ENCODE peak calls at places on chromosomes 11 and 22, in eight cellular contexts. V is AG09309; K is Kasumi-1; J is GM06990; M is GM23248; S is activated CD4-positive, alpha-beta T cell treated with anti-CD3 and anti-CD28 coated beads, Interleukin-2, amount 50 U/mL, for 48 hours; D is CD4-positive, CD25-positive, alpha-beta regulatory T cell; Y is cardiac muscle cell. I is an unnamed sample.

GRCh38 chr11:14237333-14237988 is 121.5 kb downstream of the RRAS2 start:
- DNase-seq in J (peak; percentile 66), Y (no peak), D (peak; percentile 40), V (no peak), M (no peak), K (no peak), S (no peak), I (no peak)

GRCh38 chr11:112013501-112014164 is 11.6 kb upstream of the DLAT start:
- DNase-seq in D (no peak), V (no peak), S (no peak), K (no peak), J (no peak), Y (no peak), M (no peak), I (no peak)

GRCh38 chr22:32996702-32997101 is 61.5 kb downstream of the SYN3 start:
- DNase-seq in V (no peak), S (no peak), Y (no peak), K (no peak), J (no peak), D (no peak), M (peak; percentile 92), I (no peak)

GRCh38 chr11:106186630-106187029 is 109.2 kb downstream of the AASDHPPT start:
- DNase-seq in D (no peak), K (no peak), J (no peak), V (no peak), M (peak; percentile 5), S (no peak), Y (no peak), I (no peak)

GRCh38 chr11:9823439-9823838 is 159.6 kb downstream of the SWAP70 start:
- DNase-seq in M (peak; percentile 19), V (no peak), J (no peak), S (no peak), K (no peak), Y (no peak), D (no peak), I (no peak)

GRCh38 chr11:83401506-83402225 is 115.5 kb upstream of the CCDC90B start:
- DNase-seq in S (no peak), D (no peak), M (no peak), J (no peak), Y (no peak), V (no peak), K (no peak), I (no peak)

GRCh38 chr11:126716456-126717083 is 284.0 kb downstream of the KIRREL3 start:
- DNase-seq in D (peak; percentile 23), K (no peak), J (no peak), M (peak; percentile 47), V (no peak), S (peak; percentile 59), Y (peak; percentile 51), I (peak; percentile 15)

GRCh38 chr11:72373163-72373562 is 61.2 kb downstream of the CLPB start:
- DNase-seq in Y (no peak), K (no peak), M (no peak), V (no peak), S (no peak), D (no peak), J (no peak), I (no peak)

GRCh38 chr11:37449146-37449545 is 851.1 kb upstream of the RAG2 start:
- DNase-seq in J (no peak), S (no peak), K (peak; percentile 59), D (no peak), M (peak; percentile 31), V (no peak), Y (peak; percentile 82), I (peak; percentile 6)

GRCh38 chr11:2644844-2645778 is 54.7 kb downstream of the KCNQ1OT1 start:
- DNase-seq in K (no peak), D (no peak), J (no peak), S (no peak), Y (no peak), M (no peak), V (no peak), I (no peak)

GRCh38 chr11:60914620-60915249 is 777 bp downstream of the TMEM109 start:
- DNase-seq in M (peak; percentile 68), V (no peak), K (peak; percentile 7), J (peak; percentile 69), S (peak; percentile 43), Y (peak; percentile 16), D (peak; percentile 59), I (peak; percentile 42)

GRCh38 chr11:104934594-104934993 is 33.8 kb downstream of the CASP4 start:
- DNase-seq in S (no peak), J (no peak), D (peak; percentile 53), M (no peak), V (no peak), Y (no peak), K (peak; percentile 71), I (no peak)

GRCh38 chr11:24267015-24267414 is 229.8 kb upstream of the LUZP2 start:
- DNase-seq in M (no peak), D (no peak), V (no peak), S (no peak), Y (no peak), J (no peak), K (no peak), I (no peak)

GRCh38 chr11:88353386-88353785 is 15.8 kb upstream of the CTSC start:
- DNase-seq in M (no peak), S (no peak), V (no peak), Y (no peak), D (no peak), K (no peak), J (no peak), I (no peak)

GRCh38 chr11:63680842-63681207 is 475 bp upstream of the RTN3 start:
- DNase-seq in S (peak; percentile 47), V (no peak), K (no peak), D (no peak), M (peak; percentile 30), Y (no peak), J (no peak), I (peak; percentile 44)

GRCh38 chr11:128776088-128776433 is 82.2 kb downstream of the FLI1 start:
- DNase-seq in D (peak; percentile 66), K (no peak), S (peak; percentile 25), Y (no peak), V (no peak), M (no peak), J (peak; percentile 30), I (no peak)

GRCh38 chr11:45025716-45026492 is 75.2 kb upstream of the TP53I11 start:
- DNase-seq in J (peak; percentile 44), K (peak; percentile 90), Y (peak; percentile 88), S (no peak), M (no peak), D (peak; percentile 45), V (no peak), I (peak; percentile 19)

GRCh38 chr11:4181780-4182721 is 87.5 kb downstream of the RRM1 start:
- DNase-seq in D (peak; percentile 43), Y (peak; percentile 64), S (peak; percentile 59), J (peak; percentile 37), V (no peak), K (peak; percentile 54), M (peak; percentile 80), I (no peak)

GRCh38 chr11:34439521-34440258 is 956 bp downstream of the CAT start:
- DNase-seq in M (peak; percentile 6), K (no peak), V (no peak), J (no peak), S (no peak), D (no peak), Y (no peak), I (no peak)

GRCh38 chr11:36147491-36147890 is 141.7 kb downstream of the COMMD9 start:
- DNase-seq in D (no peak), M (no peak), J (no peak), S (no peak), Y (no peak), V (no peak), K (no peak), I (no peak)

GRCh38 chr11:132638421-132638820 is 893.9 kb downstream of the OPCML start:
- DNase-seq in V (no peak), Y (no peak), D (no peak), S (no peak), J (no peak), K (no peak), M (peak; percentile 22), I (no peak)

GRCh38 chr11:125141178-125141577 is 23.4 kb upstream of the PKNOX2 start:
- DNase-seq in S (no peak), Y (no peak), V (no peak), J (no peak), K (no peak), D (no peak), M (no peak), I (no peak)

GRCh38 chr22:17145021-17145680 is 13.9 kb downstream of the HDHD5 start:
- DNase-seq in S (no peak), V (no peak), D (no peak), K (no peak), J (no peak), Y (no peak), M (no peak), I (no peak)